ENCODE peak calls at places on chromosomes 6 and 20, in seven cellular contexts. O is AG10803, C is epithelial cell of esophagus, K is IMR-90, L is WERI-Rb-1, S is ovary, J is testis. G is an unnamed sample.

GRCh38 chr20:32510601-32511357 is 74.4 kb downstream of the NOL4L start:
- DNase-seq in J (peak; percentile 38), K (no peak), S (no peak), L (no peak), O (no peak), C (peak; percentile 70), G (no peak)

GRCh38 chr6:155142902-155143609 is 120.8 kb upstream of the CLDN20 start:
- DNase-seq in S (no peak), J (no peak), C (no peak), O (peak; percentile 38), K (peak; percentile 33), L (no peak), G (peak; percentile 32)

GRCh38 chr6:170114187-170114945 is 176.5 kb downstream of the DLL1 start:
- DNase-seq in C (no peak), K (no peak), J (peak; percentile 7), S (peak; percentile 10), O (no peak), L (no peak), G (no peak)

GRCh38 chr6:143059616-143060353 is 904 bp upstream of the AIG1 start:
- DNase-seq in C (peak; percentile 97), K (peak; percentile 87), J (no peak), L (no peak), O (peak; percentile 91), S (peak; percentile 28), G (peak; percentile 93)

GRCh38 chr20:47358672-47359532 is 2.4 kb upstream of the ZMYND8 start:
- DNase-seq in L (peak; percentile 88), J (peak; percentile 90), S (peak; percentile 78), K (peak; percentile 90), O (peak; percentile 97), C (peak; percentile 91), G (peak; percentile 94)

GRCh38 chr20:58597021-58597940 is 53.8 kb upstream of the STX16 start:
- DNase-seq in S (peak; percentile 58), O (peak; percentile 74), K (no peak), J (peak; percentile 49), L (peak; percentile 91), C (no peak), G (peak; percentile 26)

GRCh38 chr6:127069659-127070279 is 48.7 kb upstream of the RSPO3 start:
- DNase-seq in L (no peak), C (peak; percentile 56), K (peak; percentile 45), J (no peak), S (no peak), O (peak; percentile 43), G (peak; percentile 70)

GRCh38 chr6:11791354-11792107 is 12.9 kb upstream of the ADTRP start:
- DNase-seq in O (no peak), S (no peak), L (no peak), J (no peak), C (peak; percentile 31), K (peak; percentile 55), G (no peak)

GRCh38 chr20:3398681-3399252 is 8.7 kb downstream of the DNAAF9 start:
- DNase-seq in C (no peak), L (no peak), O (peak; percentile 46), J (no peak), S (no peak), K (peak; percentile 86), G (no peak)

GRCh38 chr6:167130712-167131684 is 8.1 kb downstream of the CCR6 start:
- DNase-seq in L (no peak), O (no peak), S (no peak), C (no peak), J (no peak), K (no peak), G (no peak)

GRCh38 chr6:54786154-54786553 is 60.4 kb upstream of the FAM83B start:
- DNase-seq in C (no peak), J (no peak), S (no peak), O (no peak), L (no peak), K (no peak), G (no peak)

GRCh38 chr6:79888587-79888986 is 58.8 kb downstream of the ELOVL4 start:
- DNase-seq in L (no peak), K (no peak), O (no peak), S (no peak), C (no peak), J (no peak), G (no peak)

GRCh38 chr6:79416931-79417330 is 120.3 kb downstream of the LCA5 start:
- DNase-seq in L (no peak), J (no peak), K (no peak), O (no peak), C (no peak), S (no peak), G (no peak)

GRCh38 chr20:44401052-44401769 is 45.7 kb downstream of the HNF4A start:
- DNase-seq in O (no peak), L (no peak), C (no peak), K (no peak), J (no peak), S (no peak), G (no peak)

GRCh38 chr20:64168381-64169088 is 4.3 kb downstream of the MYT1 start:
- DNase-seq in L (peak; percentile 82), K (no peak), C (no peak), J (no peak), S (no peak), O (peak; percentile 11), G (no peak)

GRCh38 chr6:11434565-11435326 is 102.8 kb upstream of the TMEM170B start:
- DNase-seq in C (peak; percentile 80), K (peak; percentile 94), O (peak; percentile 90), L (no peak), S (no peak), J (no peak), G (peak; percentile 90)

GRCh38 chr6:83853178-83853967 is at the start of gene RIPPLY2:
- DNase-seq in L (peak; percentile 79), J (peak; percentile 57), C (peak; percentile 51), S (no peak), K (peak; percentile 20), O (peak; percentile 17), G (peak; percentile 35)

DNA sequence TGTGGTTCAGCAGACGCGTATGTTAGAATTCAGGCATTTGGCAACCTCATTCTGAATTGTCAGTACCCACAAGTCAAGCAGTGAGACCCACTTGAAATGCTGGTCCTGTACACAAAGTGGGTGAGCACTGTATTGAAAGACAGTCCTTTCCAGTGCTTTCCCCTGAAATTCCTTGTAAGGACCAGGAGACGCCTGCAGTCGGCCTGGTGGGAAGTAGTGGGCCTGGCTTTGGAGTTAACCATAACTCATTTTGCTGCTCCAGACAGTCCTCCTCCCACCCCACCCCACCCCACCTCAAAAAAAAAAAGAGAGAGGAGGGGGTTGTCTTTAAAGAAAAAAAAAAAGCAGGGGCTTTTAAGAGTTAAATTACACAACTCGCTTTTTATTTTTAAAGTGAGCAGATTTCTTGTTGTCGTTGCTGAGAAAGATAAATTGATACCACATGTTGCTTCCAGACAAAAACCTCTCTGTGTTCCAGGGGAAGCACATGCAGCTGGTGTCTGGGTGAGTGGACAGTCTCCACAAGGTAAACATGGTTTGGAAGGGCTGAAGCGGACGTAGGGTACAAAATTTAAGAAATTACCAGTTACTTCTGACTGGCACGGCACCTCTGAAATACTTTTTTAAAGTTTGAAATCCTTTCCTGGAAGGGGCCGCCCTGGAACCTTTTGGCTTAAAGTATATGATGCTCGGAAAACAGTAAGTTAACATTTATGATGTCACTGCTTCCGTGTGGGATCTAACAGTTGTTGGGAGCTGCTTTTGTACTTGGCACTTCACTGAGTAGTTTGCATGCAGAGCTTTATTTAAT is 95.3 kb downstream of the FOXO3 start:
- DNase-seq in C (no peak), J (peak; percentile 58), O (peak; percentile 89), S (peak; percentile 50), K (peak; percentile 90), L (no peak), G (peak; percentile 95)
- H3K4me3 ChIP-seq in C (no peak overlapping the region), J (no peak overlapping the region), O (peak overlapping the region; percentile 15), S (peak overlapping the region; percentile 23), K (no peak overlapping the region), L (no peak overlapping the region), G (peak overlapping the region; percentile 20)

GRCh38 chr20:36565520-36565919 is 7.9 kb upstream of the TGIF2 start:
- DNase-seq in J (no peak), O (no peak), L (no peak), K (no peak), C (no peak), S (no peak), G (no peak)
- TF ChIP-seq CTCF in J (no peak), O (no peak), L (no peak), K (no peak), C (no peak), S (no peak), G (no peak)

GRCh38 chr6:5997420-5998093 is 9.2 kb downstream of the NRN1 start:
- DNase-seq in O (peak; percentile 52), S (no peak), C (no peak), J (no peak), L (peak; percentile 60), K (no peak), G (no peak)
- H3K4me3 ChIP-seq in O (peak overlapping the region; percentile 82), S (peak overlapping the region; percentile 55), C (no peak overlapping the region), J (no peak overlapping the region), L (peak overlapping the region; percentile 61), K (no peak overlapping the region), G (peak overlapping the region; percentile 14)

DNA sequence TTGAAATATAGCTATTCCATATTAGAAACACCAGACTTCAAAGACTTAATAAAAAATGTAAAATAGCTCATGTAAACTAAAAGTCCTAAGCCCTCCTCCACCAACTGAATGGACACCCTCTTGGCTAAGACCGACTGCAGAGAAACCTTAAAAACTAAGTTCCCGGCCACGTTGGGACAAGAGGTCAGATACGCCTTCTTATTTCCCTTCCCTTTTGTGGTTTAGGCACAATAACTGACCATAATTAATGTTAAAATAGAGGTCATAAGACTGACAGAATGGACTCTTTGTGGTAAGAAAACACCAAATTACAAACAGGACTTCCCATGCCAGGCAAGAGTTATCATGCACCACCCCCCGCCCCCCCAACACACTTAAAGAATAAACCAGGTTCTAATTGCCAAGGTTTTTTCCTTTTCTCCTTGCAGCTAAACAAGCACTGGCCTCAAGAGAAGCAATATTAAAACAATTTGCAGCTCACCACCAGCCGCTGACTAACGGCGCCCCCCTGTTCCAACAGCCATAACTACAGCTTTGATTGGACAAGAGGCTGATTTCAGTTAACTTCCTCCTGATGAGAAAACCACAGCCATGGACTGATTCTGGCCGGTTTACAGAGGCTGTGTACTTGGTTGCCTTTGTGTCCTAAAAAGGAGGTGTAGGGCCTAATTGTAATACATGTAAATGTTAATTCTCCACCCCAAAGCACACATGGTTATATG is 10.7 kb upstream of the LAMP5 start:
- DNase-seq in J (no peak), L (no peak), C (no peak), O (peak; percentile 64), K (peak; percentile 45), S (no peak), G (no peak)
- TF ChIP-seq CTCF in J (no peak), L (peak; percentile 29), C (no peak), O (peak; percentile 31), K (peak; percentile 17), S (no peak), G (no peak)

GRCh38 chr6:151807513-151808330 is at the start of gene ESR1:
- DNase-seq in S (peak; percentile 60), O (no peak), K (no peak), J (peak; percentile 36), L (peak; percentile 31), C (peak; percentile 36), G (peak; percentile 29)
- H3K4me3 ChIP-seq in S (peak within 1 kb of the TSS; percentile 61), O (no peak within 1 kb of the TSS), K (no peak within 1 kb of the TSS), J (peak within 1 kb of the TSS; percentile 36), L (peak within 1 kb of the TSS; percentile 49), C (peak within 1 kb of the TSS; percentile 18), G (peak within 1 kb of the TSS; percentile 15)